ENCODE peak calls at places on chromosomes 7 and 10, in six cellular contexts. One of them, this sample, is unnamed.

GRCh38 chr7:44101966-44102845 is 1.9 kb upstream of the AEBP1 start:
- DNase-seq in NB4: no peak
- DNase-seq in AG10803: peak; percentile 95
- DNase-seq in left cardiac atrium: peak; percentile 75
- DNase-seq in Jurkat, Clone E6-1: no peak
- DNase-seq in stimulated activated CD8-positive, alpha-beta memory T cell treated with anti-CD3 and anti-CD28 coated beads, Interleukin-4, amount 100 ng/mL, for 24 hours: no peak
- DNase-seq in this sample: no peak

GRCh38 chr10:34780818-34781380 is 34.2 kb downstream of the PARD3 start:
- DNase-seq in NB4: peak; percentile 76
- DNase-seq in AG10803: peak; percentile 13
- DNase-seq in left cardiac atrium: peak; percentile 39
- DNase-seq in Jurkat, Clone E6-1: peak; percentile 60
- DNase-seq in stimulated activated CD8-positive, alpha-beta memory T cell treated with anti-CD3 and anti-CD28 coated beads, Interleukin-4, amount 100 ng/mL, for 24 hours: no peak
- DNase-seq in this sample: peak; percentile 69

GRCh38 chr10:132616170-132616994 is 78.8 kb downstream of the INPP5A start:
- DNase-seq in NB4: no peak
- DNase-seq in AG10803: no peak
- DNase-seq in left cardiac atrium: no peak
- DNase-seq in Jurkat, Clone E6-1: peak; percentile 83
- DNase-seq in stimulated activated CD8-positive, alpha-beta memory T cell treated with anti-CD3 and anti-CD28 coated beads, Interleukin-4, amount 100 ng/mL, for 24 hours: peak; percentile 60
- DNase-seq in this sample: peak; percentile 44

GRCh38 chr10:99888623-99889022 is 106.2 kb downstream of the ABCC2 start:
- DNase-seq in NB4: no peak
- DNase-seq in AG10803: peak; percentile 78
- DNase-seq in left cardiac atrium: no peak
- DNase-seq in Jurkat, Clone E6-1: no peak
- DNase-seq in stimulated activated CD8-positive, alpha-beta memory T cell treated with anti-CD3 and anti-CD28 coated beads, Interleukin-4, amount 100 ng/mL, for 24 hours: no peak
- DNase-seq in this sample: no peak

GRCh38 chr7:30003098-30003497 is 13.5 kb upstream of the SCRN1 start:
- DNase-seq in NB4: no peak
- DNase-seq in AG10803: no peak
- DNase-seq in left cardiac atrium: no peak
- DNase-seq in Jurkat, Clone E6-1: no peak
- DNase-seq in stimulated activated CD8-positive, alpha-beta memory T cell treated with anti-CD3 and anti-CD28 coated beads, Interleukin-4, amount 100 ng/mL, for 24 hours: no peak
- DNase-seq in this sample: no peak

GRCh38 chr7:12107841-12108249 is 103.2 kb upstream of the TMEM106B start:
- DNase-seq in NB4: no peak
- DNase-seq in AG10803: no peak
- DNase-seq in left cardiac atrium: no peak
- DNase-seq in Jurkat, Clone E6-1: no peak
- DNase-seq in stimulated activated CD8-positive, alpha-beta memory T cell treated with anti-CD3 and anti-CD28 coated beads, Interleukin-4, amount 100 ng/mL, for 24 hours: no peak
- DNase-seq in this sample: no peak

GRCh38 chr10:97355571-97355975 is 21.0 kb upstream of the FRAT2 start:
- DNase-seq in NB4: peak; percentile 26
- DNase-seq in AG10803: no peak
- DNase-seq in left cardiac atrium: no peak
- DNase-seq in Jurkat, Clone E6-1: no peak
- DNase-seq in stimulated activated CD8-positive, alpha-beta memory T cell treated with anti-CD3 and anti-CD28 coated beads, Interleukin-4, amount 100 ng/mL, for 24 hours: no peak
- DNase-seq in this sample: no peak

GRCh38 chr7:16850772-16851466 is 30.9 kb downstream of the AGR3 start:
- DNase-seq in NB4: no peak
- DNase-seq in AG10803: no peak
- DNase-seq in left cardiac atrium: no peak
- DNase-seq in Jurkat, Clone E6-1: no peak
- DNase-seq in stimulated activated CD8-positive, alpha-beta memory T cell treated with anti-CD3 and anti-CD28 coated beads, Interleukin-4, amount 100 ng/mL, for 24 hours: no peak
- DNase-seq in this sample: no peak

GRCh38 chr7:73487486-73487885 is 34.6 kb downstream of the BAZ1B start:
- DNase-seq in NB4: no peak
- DNase-seq in AG10803: no peak
- DNase-seq in left cardiac atrium: no peak
- DNase-seq in Jurkat, Clone E6-1: no peak
- DNase-seq in stimulated activated CD8-positive, alpha-beta memory T cell treated with anti-CD3 and anti-CD28 coated beads, Interleukin-4, amount 100 ng/mL, for 24 hours: no peak
- DNase-seq in this sample: no peak

GRCh38 chr7:128884561-128885369 is 22.1 kb downstream of the ATP6V1F start:
- DNase-seq in NB4: no peak
- DNase-seq in AG10803: no peak
- DNase-seq in left cardiac atrium: no peak
- DNase-seq in Jurkat, Clone E6-1: no peak
- DNase-seq in stimulated activated CD8-positive, alpha-beta memory T cell treated with anti-CD3 and anti-CD28 coated beads, Interleukin-4, amount 100 ng/mL, for 24 hours: no peak
- DNase-seq in this sample: no peak

GRCh38 chr10:129334326-129334725 is 132.7 kb upstream of the MGMT start:
- DNase-seq in NB4: no peak
- DNase-seq in AG10803: no peak
- DNase-seq in left cardiac atrium: no peak
- DNase-seq in Jurkat, Clone E6-1: no peak
- DNase-seq in stimulated activated CD8-positive, alpha-beta memory T cell treated with anti-CD3 and anti-CD28 coated beads, Interleukin-4, amount 100 ng/mL, for 24 hours: no peak
- DNase-seq in this sample: no peak

GRCh38 chr10:74072503-74072902 is 74.6 kb downstream of the VCL start:
- DNase-seq in NB4: no peak
- DNase-seq in AG10803: peak; percentile 50
- DNase-seq in left cardiac atrium: no peak
- DNase-seq in Jurkat, Clone E6-1: no peak
- DNase-seq in stimulated activated CD8-positive, alpha-beta memory T cell treated with anti-CD3 and anti-CD28 coated beads, Interleukin-4, amount 100 ng/mL, for 24 hours: no peak
- DNase-seq in this sample: no peak

GRCh38 chr10:1706256-1706655 is 31.1 kb downstream of the ADARB2 start:
- DNase-seq in NB4: no peak
- DNase-seq in AG10803: no peak
- DNase-seq in left cardiac atrium: no peak
- DNase-seq in Jurkat, Clone E6-1: no peak
- DNase-seq in stimulated activated CD8-positive, alpha-beta memory T cell treated with anti-CD3 and anti-CD28 coated beads, Interleukin-4, amount 100 ng/mL, for 24 hours: no peak
- DNase-seq in this sample: no peak

GRCh38 chr7:73308074-73308664 is 457 bp downstream of the NSUN5 start:
- DNase-seq in NB4: no peak
- DNase-seq in AG10803: no peak
- DNase-seq in left cardiac atrium: no peak
- DNase-seq in Jurkat, Clone E6-1: no peak
- DNase-seq in stimulated activated CD8-positive, alpha-beta memory T cell treated with anti-CD3 and anti-CD28 coated beads, Interleukin-4, amount 100 ng/mL, for 24 hours: no peak
- DNase-seq in this sample: no peak